ENCODE peak calls at places on chromosomes 1 and 21, in five cellular contexts. A is IMR-90, T is H1, O is mesenchymal stem cell, E is trophoblast cell. D is an unnamed sample.

GRCh38 chr1:18890704-18891103 is 11.7 kb downstream of the ALDH4A1 start:
- DNase-seq in A (peak; percentile 19), T (no peak), O (no peak), E (no peak), D (no peak)

GRCh38 chr21:41110664-41111063 is 57.3 kb upstream of the BACE2 start:
- DNase-seq in A (no peak), T (no peak), O (no peak), E (no peak), D (no peak)

GRCh38 chr1:54842206-54842915 is 41.2 kb upstream of the TTC22 start:
- DNase-seq in A (no peak), T (peak; percentile 33), O (no peak), E (no peak), D (no peak)

GRCh38 chr1:33161061-33161681 is 20.7 kb downstream of the TRIM62 start:
- DNase-seq in A (peak; percentile 48), T (no peak), O (no peak), E (no peak), D (peak; percentile 70)

GRCh38 chr1:29579821-29580425 is 343.6 kb downstream of the PTPRU start:
- DNase-seq in A (peak; percentile 85), T (no peak), O (peak; percentile 37), E (peak; percentile 27), D (no peak)

GRCh38 chr1:11700655-11701467 is 9.4 kb downstream of the DRAXIN start:
- DNase-seq in A (no peak), T (peak; percentile 58), O (no peak), E (no peak), D (no peak)

GRCh38 chr21:16185766-16186165 is 456.0 kb downstream of the USP25 start:
- DNase-seq in A (no peak), T (no peak), O (no peak), E (no peak), D (no peak)

GRCh38 chr1:30713211-30713770 is 10.1 kb downstream of the MATN1 start:
- DNase-seq in A (peak; percentile 8), T (no peak), O (no peak), E (no peak), D (no peak)

GRCh38 chr1:163561570-163562295 is 240.0 kb downstream of the NUF2 start:
- DNase-seq in A (no peak), T (peak; percentile 54), O (peak; percentile 36), E (no peak), D (peak; percentile 51)

GRCh38 chr21:16323586-16323985 is 593.8 kb downstream of the USP25 start:
- DNase-seq in A (peak; percentile 29), T (no peak), O (no peak), E (no peak), D (no peak)

GRCh38 chr1:48469616-48470500 is 2.1 kb downstream of the SPATA6 start:
- DNase-seq in A (peak; percentile 74), T (no peak), O (peak; percentile 8), E (peak; percentile 19), D (no peak)

GRCh38 chr1:230176871-230177411 is 109.9 kb downstream of the GALNT2 start:
- DNase-seq in A (peak; percentile 41), T (peak; percentile 42), O (no peak), E (no peak), D (no peak)

GRCh38 chr1:40710581-40711315 is 19.2 kb downstream of the NFYC start:
- DNase-seq in A (no peak), T (no peak), O (no peak), E (peak; percentile 54), D (no peak)

GRCh38 chr1:244796719-244797406 is 38.6 kb upstream of the COX20 start:
- DNase-seq in A (peak; percentile 68), T (peak; percentile 77), O (peak; percentile 63), E (peak; percentile 85), D (peak; percentile 63)

GRCh38 chr1:221494670-221495069 is 247.2 kb downstream of the DUSP10 start:
- DNase-seq in A (peak; percentile 21), T (no peak), O (no peak), E (no peak), D (no peak)

GRCh38 chr1:42259739-42260064 is 75.3 kb downstream of the FOXJ3 start:
- DNase-seq in A (peak; percentile 42), T (no peak), O (peak; percentile 56), E (no peak), D (no peak)

GRCh38 chr21:33643658-33644311 is 1.5 kb downstream of the ITSN1 start:
- DNase-seq in A (no peak), T (no peak), O (no peak), E (peak; percentile 84), D (no peak)

GRCh38 chr1:15249032-15249601 is 2.1 kb downstream of the FHAD1 start:
- DNase-seq in A (peak; percentile 4), T (no peak), O (no peak), E (no peak), D (no peak)

GRCh38 chr21:28294046-28294445 is 698.6 kb downstream of the LTN1 start:
- DNase-seq in A (peak; percentile 72), T (no peak), O (peak; percentile 67), E (no peak), D (no peak)

GRCh38 chr1:240739754-240740153 is 127.8 kb upstream of the GREM2 start:
- DNase-seq in A (peak; percentile 38), T (no peak), O (no peak), E (no peak), D (no peak)

GRCh38 chr1:226736001-226736907 is 2.8 kb downstream of the ITPKB start:
- DNase-seq in A (no peak), T (peak; percentile 69), O (no peak), E (no peak), D (no peak)

GRCh38 chr1:243549791-243550190 is 293.9 kb downstream of the SDCCAG8 start:
- DNase-seq in A (no peak), T (no peak), O (peak; percentile 46), E (peak; percentile 83), D (no peak)

GRCh38 chr1:115837762-115838421 is 3.0 kb downstream of the NHLH2 start:
- DNase-seq in A (no peak), T (peak; percentile 76), O (no peak), E (peak; percentile 45), D (no peak)
- H3K14ac ChIP-seq in A (no peak overlapping the region), T (no peak overlapping the region), O (peak overlapping the region; percentile 51), E (peak overlapping the region; percentile 36), D (peak overlapping the region; percentile 77)

GRCh38 chr1:51509773-51510172 is 9.3 kb downstream of the EPS15 start:
- DNase-seq in A (no peak), T (no peak), O (no peak), E (no peak), D (no peak)
- H3K4me3 ChIP-seq in A (no peak overlapping the region), T (no peak overlapping the region), O (no peak overlapping the region), E (no peak overlapping the region), D (no peak overlapping the region)

DNA sequence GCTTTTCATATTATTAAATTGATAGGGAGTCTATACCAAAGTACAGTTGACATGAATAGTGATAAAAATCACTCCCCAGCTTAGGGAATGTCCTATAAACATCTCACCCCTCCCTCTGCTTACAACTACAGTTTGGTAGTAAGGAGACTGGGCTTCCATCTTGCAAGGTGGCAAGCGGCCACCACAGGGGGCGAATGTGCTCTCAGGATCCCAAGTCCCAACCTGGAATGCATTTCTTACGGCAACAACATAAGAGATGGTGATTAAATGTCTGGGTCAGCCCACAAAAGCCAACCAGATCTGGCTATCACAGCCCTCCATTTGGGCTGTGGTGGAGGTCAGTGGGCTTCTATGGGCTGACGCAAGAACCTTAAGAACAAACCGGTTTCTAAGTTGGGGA is 68.0 kb downstream of the SMYD2 start:
- DNase-seq in A (no peak), T (no peak), O (no peak), E (no peak), D (no peak)
- H2AK5ac ChIP-seq in A (no peak overlapping the region), T (no peak overlapping the region), O (no peak overlapping the region), E (no peak overlapping the region), D (no peak overlapping the region)

DNA sequence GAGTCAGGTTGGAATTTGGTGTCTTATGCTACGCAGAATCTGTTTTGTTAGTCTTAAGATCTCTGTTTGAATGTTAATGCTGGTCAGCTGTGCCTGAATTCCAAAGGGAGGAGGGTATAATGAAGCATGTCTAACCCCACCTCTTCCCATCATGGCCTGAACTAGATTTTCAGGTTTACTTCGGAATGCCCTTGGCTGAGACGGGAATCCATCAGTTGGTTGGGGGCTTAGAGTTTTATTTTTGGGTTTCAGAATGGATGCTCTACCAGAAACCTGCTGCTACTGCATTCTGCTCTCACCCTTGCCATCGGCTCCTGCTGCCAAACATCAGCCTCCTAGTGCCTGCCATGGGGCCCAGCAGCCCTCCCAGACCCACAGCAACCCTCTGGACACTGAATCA is 24.1 kb upstream of the ETV3 start:
- DNase-seq in A (no peak), T (no peak), O (no peak), E (peak; percentile 59), D (no peak)
- H3K14ac ChIP-seq in A (no peak overlapping the region), T (no peak overlapping the region), O (no peak overlapping the region), E (no peak overlapping the region), D (no peak overlapping the region)

GRCh38 chr1:248871837-248872401 is 13.0 kb upstream of the ZNF692 start:
- DNase-seq in A (no peak), T (no peak), O (no peak), E (peak; percentile 86), D (no peak)
- H3K4me3 ChIP-seq in A (peak overlapping the region; percentile 31), T (peak overlapping the region; percentile 89), O (peak overlapping the region; percentile 83), E (no peak overlapping the region), D (peak overlapping the region; percentile 73)

GRCh38 chr1:204921855-204922516 is 51.3 kb downstream of the NFASC start:
- DNase-seq in A (no peak), T (no peak), O (no peak), E (no peak), D (no peak)

GRCh38 chr1:204925701-204926100 is 55.0 kb downstream of the NFASC start:
- DNase-seq in A (no peak), T (no peak), O (no peak), E (no peak), D (no peak)

GRCh38 chr1:204923209-204923608 is 52.5 kb downstream of the NFASC start:
- DNase-seq in A (no peak), T (no peak), O (no peak), E (no peak), D (no peak)

GRCh38 chr1:204923626-204924012 is 53.0 kb downstream of the NFASC start:
- DNase-seq in A (no peak), T (peak; percentile 55), O (no peak), E (no peak), D (no peak)

GRCh38 chr1:204924013-204924759 is 53.5 kb downstream of the NFASC start:
- DNase-seq in A (no peak), T (no peak), O (no peak), E (peak; percentile 27), D (no peak)
- H2AK5ac ChIP-seq in A (no peak overlapping the region), T (peak overlapping the region; percentile 79), O (no peak overlapping the region), E (no peak overlapping the region), D (no peak overlapping the region)

GRCh38 chr1:3796215-3797193 is at the start of gene LRRC47:
- DNase-seq in A (peak; percentile 87), T (peak; percentile 92), O (peak; percentile 88), E (peak; percentile 92), D (peak; percentile 76)
- H3K14ac ChIP-seq in A (peak within 1 kb of the TSS; percentile 67), T (no peak within 1 kb of the TSS), O (peak within 1 kb of the TSS; percentile 93), E (peak within 1 kb of the TSS; percentile 71), D (peak within 1 kb of the TSS; percentile 8)